ENCODE peak calls at places on chromosomes 1 and 21, in four cellular contexts. R is heart left ventricle, U is neuronal stem cell, D is left lung. N is an unnamed sample. For H3K4me1 and H3K36me3, the result is how much of the 10 kb centered on the place peaks cover.

GRCh38 chr21:42614391-42614790 is 39.0 kb upstream of the PDE9A start:
- DNase-seq in U (no peak), R (no peak), D (no peak), N (peak)

GRCh38 chr1:33560680-33561079 is 88.2 kb downstream of the ZSCAN20 start:
- DNase-seq in D (no peak), U (no peak), R (no peak), N (no peak)

GRCh38 chr1:27513958-27514357 is 24.0 kb upstream of the WASF2 start:
- DNase-seq in U (no peak), D (no peak), R (peak), N (no peak)

GRCh38 chr1:174366946-174367345 is 80.8 kb upstream of the GPR52 start:
- DNase-seq in D (no peak), U (no peak), R (no peak), N (no peak)

GRCh38 chr1:42941640-42942330 is 16.9 kb downstream of the SLC2A1 start:
- DNase-seq in U (no peak), D (peak), R (peak), N (no peak)

GRCh38 chr21:44919913-44920693 is 596 bp downstream of the ITGB2 start:
- DNase-seq in U (no peak), D (peak), R (no peak), N (no peak)

GRCh38 chr1:167821969-167822685 is 91.8 kb downstream of the ADCY10 start:
- DNase-seq in U (no peak), R (no peak), D (no peak), N (no peak)

GRCh38 chr1:98949606-98950005 is 55.1 kb downstream of the PLPPR5 start:
- DNase-seq in U (no peak), R (no peak), D (no peak), N (no peak)

GRCh38 chr1:60425528-60425927 is 352.0 kb upstream of the C1orf87 start:
- DNase-seq in R (no peak), D (no peak), U (no peak), N (no peak)

GRCh38 chr1:76247261-76247852 is 172.8 kb downstream of the ST6GALNAC3 start:
- DNase-seq in R (no peak), D (no peak), U (peak), N (no peak)

GRCh38 chr1:205049479-205049878 is 6.5 kb downstream of the CNTN2 start:
- DNase-seq in U (no peak), D (no peak), R (no peak), N (no peak)

DNA sequence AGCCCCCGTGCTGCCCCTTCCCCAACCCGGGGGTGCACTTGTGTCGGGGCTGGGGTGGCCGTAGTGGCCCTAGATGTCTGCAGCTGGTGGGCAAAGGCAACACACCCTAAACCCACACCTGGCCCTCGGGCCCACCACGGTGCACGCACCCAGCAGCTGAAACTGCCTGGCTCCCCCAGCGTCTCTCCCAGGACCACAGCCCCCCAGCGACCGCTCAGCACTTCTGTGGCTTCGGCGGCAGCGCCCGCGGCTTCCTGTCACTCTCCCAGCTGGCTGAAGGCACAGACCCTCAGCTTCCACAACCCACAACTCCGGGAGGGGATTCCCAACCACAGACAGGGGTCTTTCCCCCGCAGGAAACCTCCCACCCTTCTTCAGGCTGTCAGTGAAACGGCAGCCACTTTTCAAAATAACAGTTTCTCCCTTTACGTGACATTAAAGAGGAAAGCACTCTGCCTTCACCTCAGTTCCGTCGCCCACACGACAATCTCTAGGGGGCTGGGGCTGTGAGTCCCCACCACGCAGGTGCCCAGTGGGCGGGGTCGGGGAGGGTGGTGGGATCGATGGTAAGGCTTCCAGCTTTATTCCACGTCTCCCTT is 40.7 kb upstream of the COL6A2 start:
- DNase-seq in R (no peak), U (no peak), D (peak), N (no peak)
- H3K4me1 ChIP-seq in R (under half), U (under half), D (under half), N (under half)

GRCh38 chr1:3429766-3430165 is 24.7 kb upstream of the ARHGEF16 start:
- DNase-seq in U (no peak), D (peak), R (no peak), N (no peak)
- H3K36me3 ChIP-seq in U (under half), D (under half), R (under half), N (under half)

GRCh38 chr1:153389978-153390879 is 644 bp downstream of the S100A8 start:
- DNase-seq in R (no peak), D (no peak), U (no peak), N (no peak)

GRCh38 chr1:153387001-153387400 is 3.9 kb downstream of the S100A8 start:
- DNase-seq in D (no peak), U (no peak), R (no peak), N (no peak)

GRCh38 chr1:153390938-153391710 is at the start of gene S100A8:
- DNase-seq in D (peak), U (no peak), R (peak), N (no peak)

GRCh38 chr1:153387785-153388184 is 3.1 kb downstream of the S100A8 start:
- DNase-seq in U (no peak), R (no peak), D (no peak), N (no peak)

DNA sequence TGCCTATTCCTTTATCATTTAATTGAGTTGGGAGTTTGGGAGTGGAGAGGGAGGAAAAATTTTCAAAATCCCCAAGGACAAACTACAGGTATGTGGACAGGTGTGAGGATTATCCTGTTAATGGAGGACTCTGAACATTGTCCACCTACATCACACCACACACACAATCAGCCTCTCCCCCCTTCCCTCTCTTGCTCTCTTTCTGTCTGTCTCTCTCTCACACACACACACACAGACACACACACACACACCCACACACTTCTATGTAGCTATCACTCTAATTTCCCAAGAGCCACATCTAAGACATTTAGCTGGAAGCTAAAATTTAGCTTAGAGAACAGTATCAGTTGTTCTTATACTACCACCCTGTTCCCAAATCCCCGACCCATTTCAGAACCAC is 1.5 kb downstream of the S100A8 start:
- DNase-seq in D (no peak), U (no peak), R (no peak), N (no peak)
- H3K4me1 ChIP-seq in D (half or more), U (under half), R (half or more), N (under half)

GRCh38 chr21:43758811-43759210 is 17.3 kb downstream of the CSTB start:
- DNase-seq in D (no peak), R (no peak), U (no peak), N (no peak)

GRCh38 chr21:43757601-43758000 is 18.5 kb downstream of the CSTB start:
- DNase-seq in U (no peak), R (no peak), D (peak), N (no peak)

GRCh38 chr21:43760391-43760958 is 15.6 kb downstream of the CSTB start:
- DNase-seq in D (no peak), R (no peak), U (no peak), N (no peak)

GRCh38 chr21:43758132-43758619 is 17.9 kb downstream of the CSTB start:
- DNase-seq in U (no peak), D (no peak), R (no peak), N (no peak)

GRCh38 chr21:43759651-43760050 is 16.5 kb downstream of the CSTB start:
- DNase-seq in R (no peak), U (no peak), D (no peak), N (no peak)
- H3K36me3 ChIP-seq in R (half or more), U (half or more), D (under half), N (under half)